ENCODE peak calls at places on chromosomes 7 and 10, in four cellular contexts. Y is BJ, A is right atrium auricular region, Z is foreskin fibroblast. M is an unnamed sample.

GRCh38 chr7:115032986-115033385 is 111.1 kb downstream of the MDFIC start:
- DNase-seq in Y (no peak), A (no peak), Z (no peak), M (no peak)

GRCh38 chr10:35042783-35043182 is 47.4 kb downstream of the CUL2 start:
- DNase-seq in Y (no peak), A (no peak), Z (no peak), M (no peak)

GRCh38 chr7:77791336-77791735 is 6.9 kb downstream of the TMEM60 start:
- DNase-seq in Y (no peak), A (no peak), Z (no peak), M (no peak)

GRCh38 chr7:79653136-79653631 is 199.7 kb upstream of the MAGI2 start:
- DNase-seq in Y (no peak), A (no peak), Z (peak), M (no peak)

GRCh38 chr10:4704034-4704545 is 121.9 kb upstream of the AKR1E2 start:
- DNase-seq in Y (peak), A (no peak), Z (peak), M (peak)

GRCh38 chr10:11581213-11581612 is 30.2 kb downstream of the USP6NL start:
- DNase-seq in Y (no peak), A (no peak), Z (no peak), M (no peak)

GRCh38 chr7:82443044-82443800 is at the start of gene CACNA2D1:
- DNase-seq in Y (no peak), A (no peak), Z (peak), M (no peak)

GRCh38 chr10:50310560-50311174 is 59.4 kb upstream of the ASAH2 start:
- DNase-seq in Y (no peak), A (no peak), Z (no peak), M (no peak)

GRCh38 chr10:99331207-99331803 is 2.1 kb downstream of the CNNM1 start:
- DNase-seq in Y (no peak), A (no peak), Z (no peak), M (no peak)

GRCh38 chr7:151687523-151688235 is 168.0 kb upstream of the RHEB start:
- DNase-seq in Y (peak), A (peak), Z (peak), M (peak)

GRCh38 chr10:1461016-1461415 is 276.3 kb downstream of the ADARB2 start:
- DNase-seq in Y (no peak), A (peak), Z (no peak), M (no peak)

GRCh38 chr10:20146004-20146403 is 329.8 kb downstream of the PLXDC2 start:
- DNase-seq in Y (no peak), A (no peak), Z (no peak), M (no peak)

GRCh38 chr7:19290066-19290465 is 144.8 kb upstream of the FERD3L start:
- DNase-seq in Y (no peak), A (no peak), Z (no peak), M (no peak)

GRCh38 chr7:19296617-19297016 is 151.4 kb upstream of the FERD3L start:
- DNase-seq in Y (no peak), A (no peak), Z (no peak), M (no peak)

GRCh38 chr7:19294629-19295028 is 149.4 kb upstream of the FERD3L start:
- DNase-seq in Y (peak), A (no peak), Z (peak), M (peak)

GRCh38 chr7:19290936-19291335 is 145.7 kb upstream of the FERD3L start:
- DNase-seq in Y (no peak), A (no peak), Z (no peak), M (no peak)
- TF ChIP-seq CTCF in Y (no peak), A (no peak), Z (no peak), M (no peak)

GRCh38 chr7:155377071-155377836 is 79.6 kb downstream of the INSIG1 start:
- DNase-seq in Y (no peak), A (no peak), Z (no peak), M (no peak)
- H3K4me3 ChIP-seq in Y (peak), A (peak), Z (no peak), M (peak)

DNA sequence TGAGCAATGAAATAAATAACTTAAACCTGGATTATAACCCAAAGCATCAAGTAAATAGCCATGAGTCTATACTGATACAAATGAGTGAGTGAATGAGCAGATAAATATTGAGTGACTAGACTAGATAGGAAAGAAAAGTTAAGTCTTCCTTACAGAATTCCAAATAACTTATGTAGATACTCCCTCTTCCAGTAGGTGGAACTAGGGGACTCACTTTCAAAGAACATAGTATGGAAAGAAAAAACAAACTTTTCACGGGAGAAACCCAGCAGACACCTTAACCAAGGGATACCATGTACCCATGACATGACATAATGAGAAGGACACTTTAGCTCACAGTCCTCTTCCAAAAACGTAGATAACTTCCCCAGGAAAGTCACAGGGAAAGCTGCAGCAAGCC is 32.2 kb downstream of the CSGALNACT2 start:
- DNase-seq in Y (no peak), A (no peak), Z (no peak), M (no peak)
- TF ChIP-seq CTCF in Y (peak), A (peak), Z (peak), M (no peak)

GRCh38 chr7:24392774-24393173 is 108.8 kb downstream of the NPY start:
- DNase-seq in Y (no peak), A (no peak), Z (no peak), M (no peak)

GRCh38 chr7:24388212-24388611 is 104.2 kb downstream of the NPY start:
- DNase-seq in Y (no peak), A (no peak), Z (no peak), M (no peak)

GRCh38 chr7:24395512-24395911 is 111.5 kb downstream of the NPY start:
- DNase-seq in Y (no peak), A (no peak), Z (no peak), M (no peak)

DNA sequence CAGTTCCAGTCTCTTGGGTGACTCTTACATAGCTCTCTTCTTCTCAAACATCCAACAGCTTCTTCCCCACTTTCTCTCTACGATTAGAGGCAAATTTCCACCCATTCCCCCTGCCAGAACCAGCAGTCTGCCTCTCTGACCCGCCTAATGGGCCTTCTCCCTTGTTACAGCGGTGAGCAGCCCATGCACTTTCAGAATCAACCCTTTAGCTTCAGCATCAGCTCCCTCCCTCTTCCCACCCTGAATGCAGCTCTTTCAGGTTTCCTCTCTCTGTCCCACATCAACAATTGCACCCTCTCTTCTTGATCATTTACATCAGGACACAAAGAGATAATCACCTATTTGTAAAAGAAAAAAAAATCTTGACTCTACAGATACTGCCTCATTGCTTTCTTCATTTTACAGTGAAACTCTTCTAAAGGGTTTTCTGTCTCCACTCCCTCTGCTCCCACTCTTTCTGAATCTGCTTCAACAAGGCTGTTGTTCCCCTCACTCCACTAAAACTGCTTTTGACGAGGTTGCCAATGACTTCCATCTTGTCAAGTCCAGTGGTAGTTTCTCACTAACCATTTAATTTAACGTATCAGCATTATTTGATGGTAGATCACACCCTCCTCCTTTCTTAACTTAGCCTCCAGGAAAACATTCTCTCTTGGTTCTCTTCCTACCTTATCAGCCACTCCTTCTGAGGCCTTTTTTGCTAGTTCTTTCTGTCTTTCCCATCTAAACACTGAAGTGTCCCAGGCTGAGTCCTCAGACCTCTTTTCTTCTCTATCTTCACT is 106.6 kb downstream of the NPY start:
- DNase-seq in Y (no peak), A (no peak), Z (no peak), M (no peak)
- H3K4me3 ChIP-seq in Y (no peak), A (no peak), Z (no peak), M (no peak)

GRCh38 chr10:77455538-77455937 is 182.1 kb downstream of the KCNMA1 start:
- DNase-seq in Y (no peak), A (no peak), Z (no peak), M (no peak)

GRCh38 chr10:77457266-77457665 is 180.3 kb downstream of the KCNMA1 start:
- DNase-seq in Y (no peak), A (no peak), Z (no peak), M (no peak)

GRCh38 chr10:77452952-77453564 is 184.6 kb downstream of the KCNMA1 start:
- DNase-seq in Y (no peak), A (no peak), Z (no peak), M (no peak)

GRCh38 chr10:77458986-77459590 is 178.5 kb downstream of the KCNMA1 start:
- DNase-seq in Y (no peak), A (no peak), Z (peak), M (no peak)

GRCh38 chr10:77456414-77456813 is 181.2 kb downstream of the KCNMA1 start:
- DNase-seq in Y (no peak), A (no peak), Z (no peak), M (no peak)
- TF ChIP-seq CTCF in Y (no peak), A (no peak), Z (no peak), M (peak)

GRCh38 chr10:102868976-102869289 is 337 bp upstream of the AS3MT start:
- DNase-seq in Y (no peak), A (no peak), Z (no peak), M (no peak)
- H3K4me3 ChIP-seq in Y (peak), A (peak), Z (peak), M (peak)

GRCh38 chr7:123966936-123967335 is 41.9 kb downstream of the SPAM1 start:
- DNase-seq in Y (no peak), A (no peak), Z (no peak), M (no peak)
- TF ChIP-seq CTCF in Y (no peak), A (peak), Z (no peak), M (no peak)

M was measured in AG04449.